ENCODE peak calls at places on chromosomes 12 and 14, in five cellular contexts. One of them, this sample, is unnamed.

GRCh38 chr12:109710747-109711595 is 2.7 kb upstream of the FAM222A start:
- DNase-seq in endodermal cell: peak; percentile 58
- DNase-seq in kidney: no peak
- DNase-seq in H9: no peak
- DNase-seq in fibroblast of lung: peak; percentile 39
- DNase-seq in this sample: peak; percentile 58

GRCh38 chr12:104372048-104372720 is 68.6 kb downstream of the EID3 start:
- DNase-seq in kidney: no peak
- DNase-seq in H9: no peak
- DNase-seq in fibroblast of lung: no peak
- DNase-seq in endodermal cell: peak; percentile 50
- DNase-seq in this sample: no peak

GRCh38 chr14:73173092-73173735 is 36.9 kb downstream of the PSEN1 start:
- DNase-seq in kidney: no peak
- DNase-seq in fibroblast of lung: peak; percentile 79
- DNase-seq in endodermal cell: no peak
- DNase-seq in H9: no peak
- DNase-seq in this sample: peak; percentile 65

GRCh38 chr12:47247418-47247817 is 167.7 kb upstream of the AMIGO2 start:
- DNase-seq in H9: no peak
- DNase-seq in fibroblast of lung: no peak
- DNase-seq in endodermal cell: no peak
- DNase-seq in kidney: no peak
- DNase-seq in this sample: no peak

GRCh38 chr12:94178886-94179285 is 30.5 kb downstream of the PLXNC1 start:
- DNase-seq in H9: no peak
- DNase-seq in fibroblast of lung: no peak
- DNase-seq in endodermal cell: no peak
- DNase-seq in kidney: no peak
- DNase-seq in this sample: no peak

GRCh38 chr12:69936214-69936731 is 111.2 kb downstream of the MYRFL start:
- DNase-seq in endodermal cell: peak; percentile 93
- DNase-seq in H9: peak; percentile 85
- DNase-seq in kidney: no peak
- DNase-seq in fibroblast of lung: no peak
- DNase-seq in this sample: no peak

GRCh38 chr12:97275261-97276197 is 187.1 kb upstream of the RMST start:
- DNase-seq in fibroblast of lung: no peak
- DNase-seq in kidney: peak; percentile 76
- DNase-seq in endodermal cell: peak; percentile 57
- DNase-seq in H9: peak; percentile 39
- DNase-seq in this sample: no peak

GRCh38 chr12:123107926-123108681 is 42.8 kb downstream of the PITPNM2 start:
- DNase-seq in H9: no peak
- DNase-seq in endodermal cell: no peak
- DNase-seq in kidney: no peak
- DNase-seq in fibroblast of lung: no peak
- DNase-seq in this sample: no peak

GRCh38 chr14:35196571-35196970 is 74.2 kb downstream of the PRORP start:
- DNase-seq in H9: no peak
- DNase-seq in fibroblast of lung: no peak
- DNase-seq in endodermal cell: no peak
- DNase-seq in kidney: no peak
- DNase-seq in this sample: no peak

DNA sequence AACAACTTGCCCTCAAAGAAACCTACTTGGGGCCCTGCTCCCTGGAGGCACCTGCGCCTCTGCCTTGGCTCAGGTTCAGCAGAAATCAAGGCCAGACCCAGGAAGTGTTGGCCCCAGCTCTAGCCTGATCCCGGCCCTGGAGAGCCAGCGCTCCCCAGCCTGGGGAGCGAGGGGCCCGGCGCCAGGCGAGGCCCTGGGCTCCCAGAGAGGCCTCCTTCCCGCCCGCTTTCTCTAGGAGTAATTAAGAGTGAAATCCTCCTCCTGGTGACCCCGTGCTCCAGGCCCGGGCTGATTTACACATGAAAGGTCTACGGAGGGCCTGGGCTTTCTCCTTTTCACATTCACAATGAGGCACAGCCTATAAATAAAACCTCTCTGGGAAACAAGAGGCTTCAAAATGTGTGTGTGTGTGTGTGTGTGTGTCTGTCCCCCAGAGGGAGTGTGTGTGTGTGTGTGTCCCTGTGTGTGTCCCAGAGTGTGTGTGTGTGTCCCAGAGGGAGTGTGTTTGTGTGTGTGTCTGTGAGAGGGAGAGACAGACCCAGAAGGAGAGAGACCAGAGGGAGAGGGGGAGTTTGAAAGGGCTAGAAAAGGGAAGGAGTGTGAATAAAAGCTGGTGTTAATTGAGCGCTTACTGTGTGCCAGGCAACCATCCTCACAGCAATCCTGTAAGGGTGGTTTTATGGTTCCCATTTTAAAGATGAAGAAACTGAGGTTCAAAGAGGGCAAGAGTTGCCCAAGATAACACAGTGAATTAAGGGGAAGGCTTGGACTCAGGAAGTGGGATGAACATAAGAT is 23.8 kb upstream of the COX6A1 start:
- DNase-seq in fibroblast of lung: no peak
- DNase-seq in H9: peak; percentile 96
- DNase-seq in kidney: no peak
- DNase-seq in endodermal cell: peak; percentile 95
- DNase-seq in this sample: no peak
- H3K9ac ChIP-seq in fibroblast of lung: no peak overlapping the region
- H3K9ac ChIP-seq in H9: no peak overlapping the region
- H3K9ac ChIP-seq in kidney: no peak overlapping the region
- H3K9ac ChIP-seq in endodermal cell: no peak overlapping the region
- H3K9ac ChIP-seq in this sample: no peak overlapping the region

DNA sequence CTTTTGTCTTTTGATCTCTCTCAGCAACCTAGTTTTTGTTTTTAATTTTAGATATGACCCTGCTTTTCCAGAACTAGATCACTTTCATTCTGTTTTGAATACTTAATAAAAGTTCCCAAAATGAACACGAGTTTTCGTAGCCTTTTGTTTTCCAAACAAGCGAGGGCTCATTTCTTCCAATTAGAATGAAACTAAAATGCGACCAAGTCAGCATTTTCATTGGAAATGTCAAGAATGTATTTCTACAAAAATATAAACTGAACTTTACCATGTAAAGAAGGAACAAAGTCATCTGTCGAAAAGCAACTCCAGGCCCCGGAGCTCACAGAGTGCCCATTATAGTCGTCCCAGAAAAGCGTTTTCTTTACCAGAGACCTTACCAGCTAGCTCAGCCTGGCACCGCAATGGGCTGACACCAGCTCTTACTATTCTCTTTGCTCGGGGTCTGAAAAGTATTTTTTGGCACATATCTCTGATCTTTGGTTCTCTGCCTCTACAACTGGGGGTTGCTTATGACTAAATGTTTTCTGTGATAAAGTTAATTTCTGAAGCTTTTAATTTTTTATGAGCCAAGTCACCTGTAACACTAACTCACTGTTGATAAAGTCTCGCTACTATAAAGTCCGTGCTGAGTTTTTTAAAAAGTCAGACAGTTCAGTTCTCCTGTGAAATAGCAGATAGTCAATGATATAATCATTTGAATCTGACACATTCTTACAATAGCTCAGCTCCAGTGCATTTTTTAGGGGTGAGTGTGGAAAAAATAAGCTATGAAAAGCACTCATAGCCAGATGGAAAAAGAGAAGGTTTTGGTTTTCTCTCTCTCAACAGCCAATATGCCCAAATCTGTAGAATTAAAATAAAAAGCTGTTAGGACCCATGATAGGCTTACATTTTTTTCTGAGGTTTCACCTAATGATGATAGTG is 43.4 kb downstream of the SAMD4A start:
- DNase-seq in kidney: no peak
- DNase-seq in fibroblast of lung: peak; percentile 34
- DNase-seq in H9: no peak
- DNase-seq in endodermal cell: no peak
- DNase-seq in this sample: peak; percentile 75
- H3K9ac ChIP-seq in kidney: no peak overlapping the region
- H3K9ac ChIP-seq in fibroblast of lung: no peak overlapping the region
- H3K9ac ChIP-seq in H9: no peak overlapping the region
- H3K9ac ChIP-seq in endodermal cell: no peak overlapping the region
- H3K9ac ChIP-seq in this sample: peak overlapping the region; percentile 42

DNA sequence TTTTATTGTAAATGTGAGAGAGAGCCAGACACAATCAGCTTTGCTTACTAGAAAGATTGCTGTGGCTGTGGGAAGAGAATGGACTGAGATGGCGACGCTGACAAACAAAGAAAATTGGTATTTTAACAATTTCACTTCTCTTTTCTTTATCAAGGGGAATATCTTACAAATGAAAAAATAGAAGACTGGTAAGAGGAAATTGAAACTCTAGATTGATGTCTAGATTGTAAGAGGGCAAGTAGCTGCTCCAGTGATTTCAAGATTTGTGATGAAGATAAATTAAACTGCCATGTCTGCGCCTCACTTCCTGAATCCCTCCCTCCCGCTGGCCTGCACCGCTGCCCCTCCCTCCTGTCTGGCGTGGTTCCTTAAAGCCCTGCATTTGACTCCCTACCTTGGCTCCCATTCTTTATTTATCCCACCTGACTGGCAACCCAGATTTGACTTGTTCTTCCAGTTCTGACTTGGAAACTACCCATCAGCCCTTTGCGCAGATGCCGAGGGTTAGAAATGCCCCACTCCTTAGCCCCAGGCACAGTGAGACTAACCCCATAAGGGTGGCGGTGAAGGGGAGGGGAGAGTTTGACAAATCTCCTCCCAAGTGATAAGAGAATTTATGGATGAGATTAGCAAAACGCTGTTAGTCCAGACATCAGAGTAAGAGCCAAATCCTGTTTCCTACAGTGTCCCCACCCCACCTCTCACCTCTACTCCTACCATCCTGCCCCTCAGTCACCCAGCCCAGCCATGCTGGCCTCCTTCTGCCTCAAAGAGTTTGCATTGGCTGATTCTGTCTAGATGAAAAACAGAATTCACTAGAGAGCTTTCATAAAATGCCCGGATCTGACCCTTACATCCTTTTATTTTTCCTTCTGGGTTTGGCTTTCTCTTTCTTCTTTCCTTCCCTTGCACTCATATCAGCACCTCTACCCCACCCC is 125.3 kb upstream of the ATF7IP start:
- DNase-seq in kidney: no peak
- DNase-seq in endodermal cell: peak; percentile 77
- DNase-seq in H9: peak; percentile 74
- DNase-seq in fibroblast of lung: no peak
- DNase-seq in this sample: no peak
- H3K9ac ChIP-seq in kidney: no peak overlapping the region
- H3K9ac ChIP-seq in endodermal cell: no peak overlapping the region
- H3K9ac ChIP-seq in H9: no peak overlapping the region
- H3K9ac ChIP-seq in fibroblast of lung: no peak overlapping the region
- H3K9ac ChIP-seq in this sample: no peak overlapping the region

GRCh38 chr14:88023658-88024187 is 18.8 kb downstream of the GPR65 start:
- DNase-seq in fibroblast of lung: no peak
- DNase-seq in kidney: no peak
- DNase-seq in H9: no peak
- DNase-seq in endodermal cell: peak; percentile 55
- DNase-seq in this sample: no peak
- H3K9ac ChIP-seq in fibroblast of lung: no peak overlapping the region
- H3K9ac ChIP-seq in kidney: no peak overlapping the region
- H3K9ac ChIP-seq in H9: no peak overlapping the region
- H3K9ac ChIP-seq in endodermal cell: no peak overlapping the region
- H3K9ac ChIP-seq in this sample: no peak overlapping the region

GRCh38 chr12:58310828-58311273 is 369.5 kb downstream of the ATP23 start:
- DNase-seq in fibroblast of lung: peak; percentile 100
- DNase-seq in H9: no peak
- DNase-seq in endodermal cell: no peak
- DNase-seq in kidney: no peak
- DNase-seq in this sample: peak; percentile 99
- H3K9ac ChIP-seq in fibroblast of lung: no peak overlapping the region
- H3K9ac ChIP-seq in H9: no peak overlapping the region
- H3K9ac ChIP-seq in endodermal cell: no peak overlapping the region
- H3K9ac ChIP-seq in kidney: no peak overlapping the region
- H3K9ac ChIP-seq in this sample: no peak overlapping the region

GRCh38 chr14:60093606-60094005 is 1.9 kb downstream of the PCNX4 start:
- DNase-seq in H9: no peak
- DNase-seq in endodermal cell: no peak
- DNase-seq in kidney: no peak
- DNase-seq in fibroblast of lung: peak; percentile 28
- DNase-seq in this sample: peak; percentile 18
- H3K9ac ChIP-seq in H9: no peak overlapping the region
- H3K9ac ChIP-seq in endodermal cell: peak overlapping the region; percentile 91
- H3K9ac ChIP-seq in kidney: peak overlapping the region; percentile 87
- H3K9ac ChIP-seq in fibroblast of lung: no peak overlapping the region
- H3K9ac ChIP-seq in this sample: no peak overlapping the region

DNA sequence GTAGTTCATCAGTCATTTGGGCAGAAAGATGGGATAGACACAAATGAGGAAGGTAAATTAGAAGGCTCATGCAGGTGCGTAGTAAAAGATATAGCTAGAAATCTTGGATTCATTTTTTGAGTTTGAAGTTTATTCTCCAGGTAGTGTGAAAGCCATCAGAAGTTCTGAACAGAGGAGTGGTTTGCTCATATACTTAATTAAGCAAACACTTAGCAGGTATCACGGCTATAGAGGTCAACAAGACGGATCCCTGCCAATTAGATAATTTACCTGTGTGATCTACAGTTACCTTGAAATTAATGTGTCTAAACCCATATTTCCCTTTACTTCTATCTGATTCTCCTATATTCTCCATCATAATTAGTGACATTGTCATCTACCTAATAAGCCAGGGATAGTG is 29.7 kb downstream of the PALS1 start:
- DNase-seq in kidney: no peak
- DNase-seq in endodermal cell: no peak
- DNase-seq in fibroblast of lung: no peak
- DNase-seq in H9: no peak
- DNase-seq in this sample: no peak
- H3K9ac ChIP-seq in kidney: no peak overlapping the region
- H3K9ac ChIP-seq in endodermal cell: no peak overlapping the region
- H3K9ac ChIP-seq in fibroblast of lung: no peak overlapping the region
- H3K9ac ChIP-seq in H9: no peak overlapping the region
- H3K9ac ChIP-seq in this sample: no peak overlapping the region